ENCODE peak calls at places on chromosomes 12 and 14, in nine cellular contexts. O, B, W, R, N, P, Q, U and Z are unnamed samples.

GRCh38 chr14:61736751-61737150 is 25.5 kb upstream of the SNAPC1 start:
- DNase-seq in Q (no peak), W (no peak), P (no peak), R (no peak), O (no peak), N (no peak), B (no peak), U (no peak), Z (no peak)

GRCh38 chr12:56724660-56724988 is 475 bp downstream of the NACA start:
- DNase-seq in B (no peak), R (no peak), U (no peak), N (no peak), Q (no peak), O (no peak), W (no peak), P (peak; percentile 12), Z (no peak)

GRCh38 chr14:41668346-41668745 is 61.7 kb downstream of the LRFN5 start:
- DNase-seq in Q (no peak), U (no peak), O (no peak), R (no peak), B (peak; percentile 27), W (no peak), P (no peak), N (no peak), Z (no peak)

GRCh38 chr14:105859717-105860614 is 333.6 kb downstream of the TMEM121 start:
- DNase-seq in Q (peak; percentile 7), O (no peak), R (peak; percentile 43), N (peak; percentile 71), W (no peak), U (no peak), B (no peak), P (no peak), Z (peak; percentile 16)

GRCh38 chr14:70822706-70823185 is 13.4 kb upstream of the MAP3K9 start:
- DNase-seq in W (no peak), R (peak; percentile 56), N (no peak), O (peak; percentile 56), P (peak; percentile 58), U (peak; percentile 77), B (peak; percentile 18), Q (no peak), Z (no peak)

GRCh38 chr14:93938766-93939303 is 11.7 kb downstream of the FAM181A start:
- DNase-seq in B (no peak), O (no peak), P (no peak), W (no peak), R (no peak), N (no peak), Q (no peak), U (no peak), Z (no peak)

GRCh38 chr14:68814376-68815287 is 21.8 kb upstream of the ZFP36L1 start:
- DNase-seq in Q (peak; percentile 81), N (peak; percentile 76), R (peak; percentile 59), B (peak; percentile 40), P (no peak), O (peak; percentile 51), U (peak; percentile 57), W (peak; percentile 52), Z (peak; percentile 65)

GRCh38 chr12:115102450-115102849 is 418.5 kb upstream of the TBX3 start:
- DNase-seq in W (no peak), R (no peak), U (no peak), P (no peak), Q (no peak), O (no peak), N (no peak), B (no peak), Z (no peak)

GRCh38 chr14:65180725-65181025 is 78.4 kb upstream of the MAX start:
- DNase-seq in U (no peak), Q (no peak), W (no peak), B (no peak), P (no peak), N (no peak), R (no peak), O (no peak), Z (no peak)

GRCh38 chr14:23097786-23098185 is 2.5 kb downstream of the C14orf119 start:
- DNase-seq in N (no peak), Q (no peak), R (no peak), U (no peak), P (no peak), O (no peak), W (no peak), B (no peak), Z (no peak)

GRCh38 chr12:79083181-79083580 is 218.6 kb downstream of the SYT1 start:
- DNase-seq in O (no peak), P (no peak), Q (no peak), N (no peak), U (no peak), W (no peak), B (no peak), R (no peak), Z (no peak)

GRCh38 chr14:89740241-89740640 is 214.3 kb downstream of the EFCAB11 start:
- DNase-seq in N (no peak), U (no peak), B (no peak), P (no peak), O (no peak), W (no peak), R (no peak), Q (no peak), Z (no peak)

GRCh38 chr12:118357327-118358007 is 15.2 kb downstream of the TAOK3 start:
- DNase-seq in W (no peak), U (peak; percentile 54), P (no peak), O (no peak), R (no peak), Q (peak; percentile 60), N (no peak), B (peak; percentile 54), Z (no peak)

GRCh38 chr14:50926851-50927386 is 17.4 kb downstream of the PYGL start:
- DNase-seq in U (peak; percentile 12), O (no peak), W (no peak), N (no peak), B (no peak), R (no peak), P (no peak), Q (no peak), Z (no peak)

GRCh38 chr12:78120866-78121590 is 290.3 kb downstream of the NAV3 start:
- DNase-seq in Q (no peak), B (peak; percentile 54), N (no peak), W (no peak), O (no peak), U (peak; percentile 21), P (no peak), R (no peak), Z (no peak)

GRCh38 chr12:52280796-52281560 is 6.5 kb downstream of the KRT86 start:
- DNase-seq in Q (no peak), R (peak; percentile 77), U (peak; percentile 92), W (no peak), O (no peak), P (no peak), B (peak; percentile 99), N (peak; percentile 15), Z (no peak)

GRCh38 chr12:119008691-119009221 is 27.4 kb downstream of the SRRM4 start:
- DNase-seq in P (peak; percentile 88), R (no peak), O (no peak), Q (no peak), N (no peak), U (no peak), W (peak; percentile 5), B (no peak), Z (no peak)

GRCh38 chr14:23580152-23580926 is 1.7 kb upstream of the JPH4 start:
- DNase-seq in R (no peak), N (peak; percentile 38), P (no peak), O (no peak), U (no peak), B (no peak), Q (no peak), W (no peak), Z (no peak)

GRCh38 chr14:83425138-83425537 is 1891.5 kb upstream of the SEL1L start:
- DNase-seq in O (no peak), W (no peak), R (no peak), B (peak; percentile 43), N (no peak), U (peak; percentile 22), Q (no peak), P (no peak), Z (no peak)

GRCh38 chr12:71787574-71787973 is 32.9 kb downstream of the RAB21 start:
- DNase-seq in N (no peak), U (no peak), B (no peak), Q (no peak), P (no peak), R (no peak), O (no peak), W (no peak), Z (no peak)

GRCh38 chr12:45503887-45504286 is 225.6 kb upstream of the ARID2 start:
- DNase-seq in U (no peak), Q (no peak), B (no peak), R (no peak), O (no peak), W (no peak), P (no peak), N (no peak), Z (no peak)

GRCh38 chr14:72810201-72810600 is 83.7 kb downstream of the DPF3 start:
- DNase-seq in B (no peak), W (no peak), N (no peak), R (no peak), Q (no peak), P (no peak), U (no peak), O (no peak), Z (no peak)

GRCh38 chr14:20631821-20632389 is 9.6 kb downstream of the OR6S1 start:
- DNase-seq in B (peak; percentile 65), O (peak; percentile 59), W (peak; percentile 69), R (peak; percentile 64), Q (peak; percentile 27), U (peak; percentile 71), N (no peak), P (no peak), Z (peak; percentile 74)

GRCh38 chr12:3193131-3193530 is 116.0 kb downstream of the TSPAN9 start:
- DNase-seq in Q (no peak), B (no peak), N (no peak), R (no peak), U (no peak), P (no peak), O (no peak), W (no peak), Z (no peak)

GRCh38 chr12:102067574-102068258 is 5.9 kb upstream of the WASHC3 start:
- DNase-seq in U (peak; percentile 32), R (no peak), P (no peak), W (no peak), N (no peak), B (peak; percentile 77), O (no peak), Q (no peak), Z (no peak)

GRCh38 chr12:2183556-2184541 is 131.1 kb downstream of the CACNA1C start:
- DNase-seq in U (peak; percentile 88), Q (no peak), O (no peak), B (peak; percentile 89), W (no peak), P (peak; percentile 12), R (no peak), N (no peak), Z (no peak)

GRCh38 chr12:75635606-75636444 is 124.4 kb upstream of the KRR1 start:
- DNase-seq in P (no peak), N (no peak), U (peak; percentile 58), O (no peak), W (no peak), R (no peak), Q (peak; percentile 25), B (peak; percentile 14), Z (no peak)

GRCh38 chr12:124940393-124941169 is 26.1 kb upstream of the UBC start:
- DNase-seq in B (peak; percentile 86), P (peak; percentile 74), O (peak; percentile 79), Q (peak; percentile 68), R (peak; percentile 93), U (peak; percentile 92), N (peak; percentile 86), W (peak; percentile 92), Z (peak; percentile 91)

GRCh38 chr12:80313184-80313583 is 130.9 kb upstream of the PTPRQ start:
- DNase-seq in W (no peak), N (no peak), R (no peak), U (no peak), Q (no peak), P (no peak), O (no peak), B (no peak), Z (no peak)

GRCh38 chr14:92473261-92473946 is 40.2 kb upstream of the RIN3 start:
- DNase-seq in N (peak; percentile 35), U (peak; percentile 73), B (peak; percentile 88), Q (no peak), O (no peak), W (no peak), R (no peak), P (no peak), Z (no peak)

GRCh38 chr12:124517260-124518050 is 50.0 kb downstream of the NCOR2 start:
- DNase-seq in U (peak; percentile 73), R (peak; percentile 79), B (peak; percentile 71), N (no peak), W (peak; percentile 79), Q (no peak), O (no peak), P (no peak), Z (peak; percentile 87)